ENCODE peak calls at places on chromosomes 12 and 14, in four cellular contexts. One of them, this sample, is unnamed.

GRCh38 chr14:58078068-58078467 is 73.9 kb downstream of the ARMH4 start:
- DNase-seq in AG04450: peak; percentile 55
- DNase-seq in foreskin fibroblast: peak; percentile 49
- DNase-seq in CD4-positive, CD25-positive, alpha-beta regulatory T cell: no peak
- DNase-seq in this sample: no peak

GRCh38 chr12:100830003-100830795 is 35.6 kb downstream of the ANO4 start:
- DNase-seq in AG04450: no peak
- DNase-seq in foreskin fibroblast: no peak
- DNase-seq in CD4-positive, CD25-positive, alpha-beta regulatory T cell: no peak
- DNase-seq in this sample: no peak

GRCh38 chr12:56521590-56522371 is at the start of gene RBMS2:
- DNase-seq in AG04450: peak; percentile 83
- DNase-seq in foreskin fibroblast: peak; percentile 89
- DNase-seq in CD4-positive, CD25-positive, alpha-beta regulatory T cell: peak; percentile 16
- DNase-seq in this sample: peak; percentile 46

GRCh38 chr14:61461808-61462275 is 140.5 kb downstream of the PRKCH start:
- DNase-seq in AG04450: peak; percentile 64
- DNase-seq in foreskin fibroblast: peak; percentile 62
- DNase-seq in CD4-positive, CD25-positive, alpha-beta regulatory T cell: peak; percentile 40
- DNase-seq in this sample: peak; percentile 61

GRCh38 chr14:72904840-72905561 is 11.1 kb upstream of the DPF3 start:
- DNase-seq in AG04450: peak; percentile 49
- DNase-seq in foreskin fibroblast: peak; percentile 77
- DNase-seq in CD4-positive, CD25-positive, alpha-beta regulatory T cell: peak; percentile 46
- DNase-seq in this sample: peak; percentile 73

GRCh38 chr12:93440043-93440835 is 1.5 kb downstream of the UBE2N start:
- DNase-seq in AG04450: no peak
- DNase-seq in foreskin fibroblast: no peak
- DNase-seq in CD4-positive, CD25-positive, alpha-beta regulatory T cell: no peak
- DNase-seq in this sample: no peak

GRCh38 chr12:6262211-6262610 is 48.3 kb upstream of the PLEKHG6 start:
- DNase-seq in AG04450: no peak
- DNase-seq in foreskin fibroblast: no peak
- DNase-seq in CD4-positive, CD25-positive, alpha-beta regulatory T cell: no peak
- DNase-seq in this sample: no peak

GRCh38 chr12:108812324-108812723 is 45.1 kb downstream of the SSH1 start:
- DNase-seq in AG04450: no peak
- DNase-seq in foreskin fibroblast: no peak
- DNase-seq in CD4-positive, CD25-positive, alpha-beta regulatory T cell: no peak
- DNase-seq in this sample: no peak

GRCh38 chr14:74902941-74903705 is 19.9 kb downstream of the RPS6KL1 start:
- DNase-seq in AG04450: no peak
- DNase-seq in foreskin fibroblast: no peak
- DNase-seq in CD4-positive, CD25-positive, alpha-beta regulatory T cell: no peak
- DNase-seq in this sample: no peak

GRCh38 chr12:69070319-69071090 is 137.5 kb upstream of the CPM start:
- DNase-seq in AG04450: peak; percentile 32
- DNase-seq in foreskin fibroblast: peak; percentile 63
- DNase-seq in CD4-positive, CD25-positive, alpha-beta regulatory T cell: peak; percentile 27
- DNase-seq in this sample: peak; percentile 69

GRCh38 chr14:68534301-68534700 is 258.6 kb downstream of the ZFP36L1 start:
- DNase-seq in AG04450: no peak
- DNase-seq in foreskin fibroblast: no peak
- DNase-seq in CD4-positive, CD25-positive, alpha-beta regulatory T cell: no peak
- DNase-seq in this sample: no peak

GRCh38 chr14:92475451-92476187 is 38.0 kb upstream of the RIN3 start:
- DNase-seq in AG04450: no peak
- DNase-seq in foreskin fibroblast: peak; percentile 30
- DNase-seq in CD4-positive, CD25-positive, alpha-beta regulatory T cell: no peak
- DNase-seq in this sample: no peak

GRCh38 chr12:96112733-96113132 is 77.3 kb upstream of the LTA4H start:
- DNase-seq in AG04450: no peak
- DNase-seq in foreskin fibroblast: no peak
- DNase-seq in CD4-positive, CD25-positive, alpha-beta regulatory T cell: no peak
- DNase-seq in this sample: no peak

GRCh38 chr12:19166956-19167355 is 37.4 kb downstream of the PLEKHA5 start:
- DNase-seq in AG04450: no peak
- DNase-seq in foreskin fibroblast: no peak
- DNase-seq in CD4-positive, CD25-positive, alpha-beta regulatory T cell: no peak
- DNase-seq in this sample: no peak

GRCh38 chr14:90272523-90272922 is 16.2 kb downstream of the PSMC1 start:
- DNase-seq in AG04450: no peak
- DNase-seq in foreskin fibroblast: no peak
- DNase-seq in CD4-positive, CD25-positive, alpha-beta regulatory T cell: no peak
- DNase-seq in this sample: no peak

GRCh38 chr14:98182385-98183055 is 1089.5 kb downstream of the BCL11B start:
- DNase-seq in AG04450: no peak
- DNase-seq in foreskin fibroblast: no peak
- DNase-seq in CD4-positive, CD25-positive, alpha-beta regulatory T cell: no peak
- DNase-seq in this sample: no peak

GRCh38 chr12:116358850-116359761 is 81.6 kb upstream of the MED13L start:
- DNase-seq in AG04450: peak; percentile 84
- DNase-seq in foreskin fibroblast: peak; percentile 96
- DNase-seq in CD4-positive, CD25-positive, alpha-beta regulatory T cell: peak; percentile 60
- DNase-seq in this sample: peak; percentile 77

GRCh38 chr12:130587966-130588365 is 128.1 kb downstream of the RIMBP2 start:
- DNase-seq in AG04450: no peak
- DNase-seq in foreskin fibroblast: no peak
- DNase-seq in CD4-positive, CD25-positive, alpha-beta regulatory T cell: no peak
- DNase-seq in this sample: no peak

GRCh38 chr14:92551066-92551841 is 37.7 kb downstream of the RIN3 start:
- DNase-seq in AG04450: no peak
- DNase-seq in foreskin fibroblast: no peak
- DNase-seq in CD4-positive, CD25-positive, alpha-beta regulatory T cell: no peak
- DNase-seq in this sample: peak; percentile 82

GRCh38 chr14:102591372-102591943 is 991 bp upstream of the RCOR1 start:
- DNase-seq in AG04450: no peak
- DNase-seq in foreskin fibroblast: no peak
- DNase-seq in CD4-positive, CD25-positive, alpha-beta regulatory T cell: peak; percentile 32
- DNase-seq in this sample: peak; percentile 44

GRCh38 chr12:570949-571794 is 92.1 kb downstream of the NINJ2 start:
- DNase-seq in AG04450: peak; percentile 26
- DNase-seq in foreskin fibroblast: peak; percentile 88
- DNase-seq in CD4-positive, CD25-positive, alpha-beta regulatory T cell: no peak
- DNase-seq in this sample: no peak

GRCh38 chr14:81982056-81982455 is 448.4 kb upstream of the SEL1L start:
- DNase-seq in AG04450: no peak
- DNase-seq in foreskin fibroblast: no peak
- DNase-seq in CD4-positive, CD25-positive, alpha-beta regulatory T cell: no peak
- DNase-seq in this sample: no peak

GRCh38 chr12:114625294-114625851 is 58.6 kb downstream of the TBX3 start:
- DNase-seq in AG04450: peak; percentile 42
- DNase-seq in foreskin fibroblast: peak; percentile 76
- DNase-seq in CD4-positive, CD25-positive, alpha-beta regulatory T cell: no peak
- DNase-seq in this sample: peak; percentile 60

GRCh38 chr12:6235499-6235898 is 35.3 kb downstream of the CD9 start:
- DNase-seq in AG04450: no peak
- DNase-seq in foreskin fibroblast: no peak
- DNase-seq in CD4-positive, CD25-positive, alpha-beta regulatory T cell: no peak
- DNase-seq in this sample: no peak

GRCh38 chr14:90728951-90729350 is 87.3 kb downstream of the TTC7B start:
- DNase-seq in AG04450: no peak
- DNase-seq in foreskin fibroblast: no peak
- DNase-seq in CD4-positive, CD25-positive, alpha-beta regulatory T cell: no peak
- DNase-seq in this sample: no peak

GRCh38 chr12:27344246-27344645 is 11.6 kb downstream of the BMAL2 start:
- DNase-seq in AG04450: no peak
- DNase-seq in foreskin fibroblast: no peak
- DNase-seq in CD4-positive, CD25-positive, alpha-beta regulatory T cell: no peak
- DNase-seq in this sample: no peak

GRCh38 chr12:49621651-49622500 is 1.5 kb upstream of the PRPF40B start:
- DNase-seq in AG04450: no peak
- DNase-seq in foreskin fibroblast: no peak
- DNase-seq in CD4-positive, CD25-positive, alpha-beta regulatory T cell: no peak
- DNase-seq in this sample: no peak

GRCh38 chr12:69008510-69008909 is 75.5 kb upstream of the CPM start:
- DNase-seq in AG04450: no peak
- DNase-seq in foreskin fibroblast: no peak
- DNase-seq in CD4-positive, CD25-positive, alpha-beta regulatory T cell: no peak
- DNase-seq in this sample: no peak

GRCh38 chr14:74551903-74552371 is 58.4 kb downstream of the ISCA2 start:
- DNase-seq in AG04450: no peak
- DNase-seq in foreskin fibroblast: no peak
- DNase-seq in CD4-positive, CD25-positive, alpha-beta regulatory T cell: no peak
- DNase-seq in this sample: no peak

GRCh38 chr12:63917864-63918742 is 73.6 kb downstream of the SRGAP1 start:
- DNase-seq in AG04450: peak; percentile 84
- DNase-seq in foreskin fibroblast: peak; percentile 95
- DNase-seq in CD4-positive, CD25-positive, alpha-beta regulatory T cell: no peak
- DNase-seq in this sample: peak; percentile 66

GRCh38 chr12:124277394-124278222 is 17.3 kb upstream of the RFLNA start:
- DNase-seq in AG04450: no peak
- DNase-seq in foreskin fibroblast: no peak
- DNase-seq in CD4-positive, CD25-positive, alpha-beta regulatory T cell: no peak
- DNase-seq in this sample: no peak

GRCh38 chr12:6459004-6459337 is 7.1 kb downstream of the TAPBPL start:
- DNase-seq in AG04450: no peak
- DNase-seq in foreskin fibroblast: no peak
- DNase-seq in CD4-positive, CD25-positive, alpha-beta regulatory T cell: no peak
- DNase-seq in this sample: no peak

GRCh38 chr14:37198907-37199306 is 1.2 kb downstream of the MIPOL1 start:
- DNase-seq in AG04450: no peak
- DNase-seq in foreskin fibroblast: no peak
- DNase-seq in CD4-positive, CD25-positive, alpha-beta regulatory T cell: no peak
- DNase-seq in this sample: no peak
- H3K4me3 ChIP-seq in AG04450: peak overlapping the region; percentile 88
- H3K4me3 ChIP-seq in foreskin fibroblast: peak overlapping the region; percentile 59
- H3K4me3 ChIP-seq in CD4-positive, CD25-positive, alpha-beta regulatory T cell: no peak overlapping the region
- H3K4me3 ChIP-seq in this sample: no peak overlapping the region

GRCh38 chr12:119154435-119154818 is 24.3 kb upstream of the HSPB8 start:
- DNase-seq in AG04450: no peak
- DNase-seq in foreskin fibroblast: no peak
- DNase-seq in CD4-positive, CD25-positive, alpha-beta regulatory T cell: no peak
- DNase-seq in this sample: peak; percentile 9

GRCh38 chr12:119156401-119156800 is 22.3 kb upstream of the HSPB8 start:
- DNase-seq in AG04450: no peak
- DNase-seq in foreskin fibroblast: no peak
- DNase-seq in CD4-positive, CD25-positive, alpha-beta regulatory T cell: no peak
- DNase-seq in this sample: no peak

GRCh38 chr12:119157528-119157927 is 21.2 kb upstream of the HSPB8 start:
- DNase-seq in AG04450: no peak
- DNase-seq in foreskin fibroblast: no peak
- DNase-seq in CD4-positive, CD25-positive, alpha-beta regulatory T cell: no peak
- DNase-seq in this sample: no peak

GRCh38 chr12:119159844-119160243 is 18.9 kb upstream of the HSPB8 start:
- DNase-seq in AG04450: no peak
- DNase-seq in foreskin fibroblast: no peak
- DNase-seq in CD4-positive, CD25-positive, alpha-beta regulatory T cell: no peak
- DNase-seq in this sample: no peak

DNA sequence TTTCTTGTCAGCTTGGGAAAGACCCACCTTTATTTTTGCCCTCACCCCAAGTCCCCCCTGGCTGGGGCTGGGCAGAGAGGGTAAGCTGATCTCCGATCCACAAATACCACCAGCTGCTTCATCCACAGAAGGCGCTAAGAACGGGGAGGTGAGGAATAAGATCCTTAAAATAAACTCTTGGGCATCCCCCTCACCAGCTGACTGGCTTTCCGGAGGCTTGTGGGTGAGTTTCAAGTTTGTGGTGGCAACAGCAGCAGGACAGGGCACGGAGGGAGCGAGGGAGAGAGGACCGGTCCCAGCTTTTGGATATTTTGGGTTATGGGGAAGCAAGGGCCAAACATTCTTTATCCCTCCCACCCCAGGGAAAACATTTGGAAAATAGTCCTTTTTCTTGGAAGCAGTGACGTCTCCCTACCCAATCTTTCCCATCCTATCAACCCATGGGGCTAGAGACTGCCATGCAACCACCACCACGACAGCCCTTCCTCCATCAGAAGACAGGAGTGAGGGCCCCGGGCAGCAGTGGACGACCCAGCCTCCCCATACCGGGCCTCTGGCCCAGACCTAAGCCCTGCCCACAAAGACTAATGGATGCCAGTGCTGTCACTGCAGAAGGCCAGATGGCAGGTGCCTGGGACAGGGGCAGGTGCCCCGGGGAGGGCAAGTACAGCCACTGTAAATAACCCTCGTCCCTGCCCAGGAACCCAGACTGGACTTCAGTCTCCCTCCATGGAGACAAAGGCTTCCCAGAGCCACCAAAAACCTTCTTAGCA is 20.5 kb upstream of the HSPB8 start:
- DNase-seq in AG04450: no peak
- DNase-seq in foreskin fibroblast: no peak
- DNase-seq in CD4-positive, CD25-positive, alpha-beta regulatory T cell: no peak
- DNase-seq in this sample: no peak
- H3K4me3 ChIP-seq in AG04450: no peak overlapping the region
- H3K4me3 ChIP-seq in foreskin fibroblast: no peak overlapping the region
- H3K4me3 ChIP-seq in CD4-positive, CD25-positive, alpha-beta regulatory T cell: no peak overlapping the region
- H3K4me3 ChIP-seq in this sample: no peak overlapping the region

DNA sequence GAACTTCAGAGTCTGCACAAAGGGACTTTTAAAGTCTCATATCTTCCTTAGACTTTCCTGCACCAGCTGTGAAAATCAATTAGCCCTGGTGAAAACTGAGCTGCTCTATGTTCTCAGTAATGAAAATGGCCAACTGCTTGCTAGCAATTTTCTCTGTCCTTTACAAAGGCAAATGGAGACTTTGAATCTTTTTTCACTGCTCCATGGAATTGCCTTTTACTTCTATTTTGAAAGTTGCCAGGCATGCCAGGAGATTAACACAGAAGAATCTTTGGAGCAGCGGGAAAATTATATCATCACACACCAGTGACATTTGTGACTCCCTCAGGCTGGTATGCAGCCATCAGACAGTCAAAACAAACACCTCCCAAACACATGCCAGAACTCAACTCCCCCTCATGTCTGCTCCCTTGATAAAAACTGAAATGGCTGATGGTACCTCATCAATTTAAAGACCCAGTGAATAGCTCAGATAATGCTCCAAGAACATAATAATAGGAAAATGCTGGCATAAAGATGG is 872.0 kb upstream of the FLRT2 start:
- DNase-seq in AG04450: no peak
- DNase-seq in foreskin fibroblast: no peak
- DNase-seq in CD4-positive, CD25-positive, alpha-beta regulatory T cell: no peak
- DNase-seq in this sample: no peak
- H3K4me3 ChIP-seq in AG04450: no peak overlapping the region
- H3K4me3 ChIP-seq in foreskin fibroblast: no peak overlapping the region
- H3K4me3 ChIP-seq in CD4-positive, CD25-positive, alpha-beta regulatory T cell: no peak overlapping the region
- H3K4me3 ChIP-seq in this sample: no peak overlapping the region

GRCh38 chr14:32947081-32947480 is 8.4 kb downstream of the NPAS3 start:
- DNase-seq in AG04450: no peak
- DNase-seq in foreskin fibroblast: no peak
- DNase-seq in CD4-positive, CD25-positive, alpha-beta regulatory T cell: no peak
- DNase-seq in this sample: no peak
- H3K4me3 ChIP-seq in AG04450: no peak overlapping the region
- H3K4me3 ChIP-seq in foreskin fibroblast: no peak overlapping the region
- H3K4me3 ChIP-seq in CD4-positive, CD25-positive, alpha-beta regulatory T cell: no peak overlapping the region
- H3K4me3 ChIP-seq in this sample: no peak overlapping the region

GRCh38 chr12:13167906-13168305 is 28.6 kb upstream of the EMP1 start:
- DNase-seq in AG04450: no peak
- DNase-seq in foreskin fibroblast: no peak
- DNase-seq in CD4-positive, CD25-positive, alpha-beta regulatory T cell: no peak
- DNase-seq in this sample: no peak
- H3K4me3 ChIP-seq in AG04450: no peak overlapping the region
- H3K4me3 ChIP-seq in foreskin fibroblast: no peak overlapping the region
- H3K4me3 ChIP-seq in CD4-positive, CD25-positive, alpha-beta regulatory T cell: no peak overlapping the region
- H3K4me3 ChIP-seq in this sample: no peak overlapping the region

This sample was measured in GM12865.